ENCODE peak calls at places on chromosomes 2 and 18, in eight cellular contexts. B is aorta; W is AG04449; S is SJSA1; Y is body of pancreas; C is tibial artery; D is CD4-positive, CD25-positive, alpha-beta regulatory T cell; Z is AG09309. V is an unnamed sample.

GRCh38 chr18:26085056-26085455 is 5.4 kb downstream of the SS18 start:
- DNase-seq in B (no peak), W (no peak), S (no peak), Y (no peak), C (no peak), D (no peak), Z (no peak), V (no peak)

GRCh38 chr2:201768918-201769317 is 11.8 kb downstream of the ALS2 start:
- DNase-seq in B (no peak), W (no peak), S (no peak), Y (no peak), C (no peak), D (no peak), Z (peak), V (no peak)

GRCh38 chr2:168396131-168396530 is 59.9 kb upstream of the CERS6 start:
- DNase-seq in B (no peak), W (no peak), S (no peak), Y (no peak), C (no peak), D (no peak), Z (no peak), V (no peak)

GRCh38 chr2:182330451-182331325 is 96.1 kb downstream of the PDE1A start:
- DNase-seq in B (no peak), W (no peak), S (no peak), Y (no peak), C (no peak), D (no peak), Z (no peak), V (no peak)

GRCh38 chr2:65165595-65165994 is 35.7 kb upstream of the RAB1A start:
- DNase-seq in B (no peak), W (no peak), S (no peak), Y (no peak), C (no peak), D (no peak), Z (no peak), V (no peak)

GRCh38 chr2:138306626-138307025 is 194.9 kb upstream of the SPOPL start:
- DNase-seq in B (no peak), W (no peak), S (no peak), Y (no peak), C (no peak), D (no peak), Z (no peak), V (no peak)

GRCh38 chr18:7743256-7743655 is 176.1 kb downstream of the PTPRM start:
- DNase-seq in B (no peak), W (no peak), S (no peak), Y (no peak), C (no peak), D (no peak), Z (no peak), V (no peak)

GRCh38 chr2:98819350-98819749 is 88.4 kb upstream of the MGAT4A start:
- DNase-seq in B (no peak), W (no peak), S (no peak), Y (no peak), C (no peak), D (no peak), Z (no peak), V (no peak)

GRCh38 chr2:54570925-54571694 is 115.0 kb downstream of the SPTBN1 start:
- DNase-seq in B (peak), W (no peak), S (peak), Y (no peak), C (no peak), D (peak), Z (peak), V (peak)

GRCh38 chr2:27042159-27042661 is 9.3 kb upstream of the AGBL5 start:
- DNase-seq in B (no peak), W (no peak), S (no peak), Y (peak), C (no peak), D (no peak), Z (no peak), V (no peak)

GRCh38 chr2:111209045-111209514 is 88.4 kb downstream of the BCL2L11 start:
- DNase-seq in B (no peak), W (peak), S (peak), Y (no peak), C (no peak), D (no peak), Z (peak), V (no peak)

GRCh38 chr2:113053666-113054435 is 1.2 kb upstream of the IL36B start:
- DNase-seq in B (no peak), W (no peak), S (no peak), Y (no peak), C (no peak), D (no peak), Z (no peak), V (no peak)

GRCh38 chr2:130894326-130894942 is 57.7 kb downstream of the ARHGEF4 start:
- DNase-seq in B (no peak), W (no peak), S (no peak), Y (no peak), C (no peak), D (no peak), Z (no peak), V (no peak)

GRCh38 chr2:226800941-226801784 is 1.5 kb upstream of the IRS1 start:
- DNase-seq in B (peak), W (no peak), S (no peak), Y (peak), C (peak), D (peak), Z (no peak), V (peak)

GRCh38 chr2:105438104-105438929 is 39.5 kb upstream of the FHL2 start:
- DNase-seq in B (no peak), W (no peak), S (no peak), Y (peak), C (no peak), D (no peak), Z (no peak), V (no peak)

GRCh38 chr2:38665854-38666577 is at the start of gene GALM:
- DNase-seq in B (peak), W (peak), S (peak), Y (peak), C (peak), D (peak), Z (peak), V (peak)

GRCh38 chr18:57438669-57439616 is 3.8 kb downstream of the ONECUT2 start:
- DNase-seq in B (no peak), W (no peak), S (no peak), Y (no peak), C (no peak), D (no peak), Z (no peak), V (no peak)

GRCh38 chr18:6601241-6601640 is 128.3 kb upstream of the ARHGAP28 start:
- DNase-seq in B (no peak), W (no peak), S (no peak), Y (no peak), C (no peak), D (no peak), Z (no peak), V (no peak)

GRCh38 chr2:109017017-109017416 is 28.0 kb upstream of the EDAR start:
- DNase-seq in B (no peak), W (no peak), S (no peak), Y (no peak), C (no peak), D (no peak), Z (no peak), V (no peak)

GRCh38 chr2:223865124-223865523 is 27.7 kb upstream of the AP1S3 start:
- DNase-seq in B (no peak), W (no peak), S (no peak), Y (no peak), C (no peak), D (peak), Z (no peak), V (peak)

GRCh38 chr18:74290831-74291770 is 662 bp downstream of the CYB5A start:
- DNase-seq in B (no peak), W (no peak), S (no peak), Y (peak), C (no peak), D (peak), Z (no peak), V (peak)

GRCh38 chr2:209805351-209805750 is 33.7 kb downstream of the UNC80 start:
- DNase-seq in B (no peak), W (no peak), S (no peak), Y (no peak), C (no peak), D (no peak), Z (no peak), V (no peak)

GRCh38 chr18:27064673-27065072 is 120.4 kb downstream of the CHST9 start:
- DNase-seq in B (no peak), W (no peak), S (no peak), Y (no peak), C (no peak), D (no peak), Z (no peak), V (no peak)

GRCh38 chr2:110773470-110773921 is 41.1 kb downstream of the ACOXL start:
- DNase-seq in B (peak), W (no peak), S (no peak), Y (peak), C (peak), D (no peak), Z (no peak), V (no peak)

GRCh38 chr18:73852789-73853188 is 294.8 kb downstream of the FBXO15 start:
- DNase-seq in B (no peak), W (no peak), S (no peak), Y (no peak), C (no peak), D (no peak), Z (no peak), V (no peak)

GRCh38 chr2:36655456-36655855 is 41.1 kb upstream of the VIT start:
- DNase-seq in B (no peak), W (peak), S (peak), Y (no peak), C (no peak), D (no peak), Z (peak), V (no peak)

GRCh38 chr2:72579595-72580180 is 246.1 kb downstream of the EXOC6B start:
- DNase-seq in B (no peak), W (no peak), S (no peak), Y (no peak), C (no peak), D (peak), Z (peak), V (peak)

GRCh38 chr18:61502472-61502871 is 169.2 kb downstream of the CDH20 start:
- DNase-seq in B (no peak), W (peak), S (peak), Y (peak), C (no peak), D (no peak), Z (peak), V (no peak)

GRCh38 chr2:17539596-17539992 is 902 bp upstream of the VSNL1 start:
- DNase-seq in B (no peak), W (no peak), S (peak), Y (peak), C (no peak), D (no peak), Z (no peak), V (no peak)

GRCh38 chr2:44528595-44528994 is 166.8 kb downstream of the CAMKMT start:
- DNase-seq in B (no peak), W (peak), S (peak), Y (no peak), C (no peak), D (no peak), Z (peak), V (no peak)

GRCh38 chr2:8525582-8526402 is 156.1 kb upstream of the ID2 start:
- DNase-seq in B (peak), W (no peak), S (no peak), Y (peak), C (peak), D (no peak), Z (no peak), V (no peak)

GRCh38 chr2:37472959-37473358 is 128.5 kb downstream of the QPCT start:
- DNase-seq in B (peak), W (no peak), S (peak), Y (no peak), C (peak), D (no peak), Z (no peak), V (no peak)

GRCh38 chr2:1628893-1629292 is 115.4 kb downstream of the PXDN start:
- DNase-seq in B (peak), W (no peak), S (no peak), Y (no peak), C (peak), D (no peak), Z (no peak), V (no peak)

GRCh38 chr2:19251554-19251953 is 106.9 kb downstream of the OSR1 start:
- DNase-seq in B (no peak), W (no peak), S (no peak), Y (no peak), C (no peak), D (no peak), Z (no peak), V (no peak)

DNA sequence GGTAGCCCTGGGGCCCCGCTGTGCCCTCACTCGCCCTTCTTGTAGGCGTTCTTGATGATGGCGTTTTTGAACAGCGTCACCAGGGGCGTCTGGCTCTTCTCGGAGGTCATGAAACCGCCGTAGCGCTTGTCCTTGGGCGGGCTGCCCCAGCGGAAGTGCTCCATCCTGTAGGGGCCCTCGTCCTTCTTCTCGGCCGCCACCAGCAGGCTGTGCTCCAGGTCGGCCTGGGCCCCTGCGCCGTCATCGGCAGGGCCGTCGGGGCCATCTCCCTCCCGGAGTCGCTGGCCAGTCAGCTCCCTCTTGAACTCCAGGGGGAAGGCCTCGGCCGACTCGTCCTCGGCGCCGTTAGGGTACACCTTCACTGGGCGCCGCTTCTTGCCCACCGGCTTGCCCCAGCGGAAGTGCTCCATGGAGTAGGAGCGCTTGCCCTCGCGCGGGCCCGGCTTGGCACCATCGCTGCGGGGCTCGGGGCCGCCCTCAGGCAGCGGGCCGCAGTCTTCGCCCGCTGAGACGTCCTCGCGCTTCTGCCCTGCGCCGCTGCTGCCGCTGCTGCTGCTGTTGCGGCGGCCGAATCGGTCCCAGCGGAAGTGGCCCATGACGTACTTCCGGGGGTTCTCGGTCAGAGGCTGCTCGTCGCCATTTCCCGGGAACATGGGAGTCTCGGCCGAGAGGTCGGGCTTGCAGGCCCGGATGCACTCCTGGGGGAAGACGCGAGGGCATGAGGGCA is 7.2 kb downstream of the POMC start:
- DNase-seq in B (peak), W (no peak), S (no peak), Y (peak), C (peak), D (peak), Z (no peak), V (peak)
- H3K4me3 ChIP-seq in B (peak), W (no peak), S (no peak), Y (peak), C (peak), D (peak), Z (no peak), V (peak)

DNA sequence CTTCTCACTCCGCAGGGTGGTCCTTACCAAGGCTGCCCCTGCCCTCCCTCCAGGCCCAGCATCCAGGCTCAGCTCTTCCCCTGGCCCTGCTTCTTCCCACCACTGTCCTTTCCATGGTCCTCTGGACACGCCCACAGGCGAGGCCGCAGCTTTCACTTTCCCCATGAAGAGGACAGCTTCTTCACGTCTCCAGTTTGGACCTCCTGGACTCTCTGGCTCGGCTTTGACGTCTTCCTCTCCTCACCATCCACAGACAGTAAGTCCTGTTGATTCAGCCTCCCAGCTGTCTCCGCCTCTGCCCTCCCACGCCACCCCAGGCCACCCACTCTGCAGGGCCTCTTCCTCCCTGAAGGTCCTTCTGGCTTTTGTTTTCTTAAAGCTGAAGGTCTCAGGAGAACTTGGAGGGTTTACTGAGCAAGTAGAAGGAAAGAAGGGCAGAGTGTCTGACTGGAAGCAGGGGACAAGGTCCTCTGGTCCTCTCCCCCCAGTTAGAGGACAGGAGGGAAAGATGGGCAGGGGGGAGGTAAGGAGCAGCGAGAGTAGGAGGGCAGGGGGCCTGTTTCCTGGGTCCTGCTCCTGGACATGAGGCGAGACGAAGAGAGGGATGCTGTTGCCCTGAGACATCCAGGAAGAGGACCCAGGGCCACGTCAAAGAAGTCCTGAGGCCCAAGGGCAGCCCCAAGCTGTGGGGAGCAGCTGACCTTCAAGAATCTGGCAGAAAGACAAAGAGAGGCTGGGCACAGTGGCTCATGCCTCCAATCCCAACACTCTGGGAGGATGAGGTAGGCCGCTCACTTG is 24.7 kb upstream of the NMUR1 start:
- DNase-seq in B (peak), W (no peak), S (peak), Y (no peak), C (peak), D (no peak), Z (peak), V (no peak)
- H3K4me3 ChIP-seq in B (no peak), W (no peak), S (peak), Y (no peak), C (peak), D (no peak), Z (peak), V (peak)

DNA sequence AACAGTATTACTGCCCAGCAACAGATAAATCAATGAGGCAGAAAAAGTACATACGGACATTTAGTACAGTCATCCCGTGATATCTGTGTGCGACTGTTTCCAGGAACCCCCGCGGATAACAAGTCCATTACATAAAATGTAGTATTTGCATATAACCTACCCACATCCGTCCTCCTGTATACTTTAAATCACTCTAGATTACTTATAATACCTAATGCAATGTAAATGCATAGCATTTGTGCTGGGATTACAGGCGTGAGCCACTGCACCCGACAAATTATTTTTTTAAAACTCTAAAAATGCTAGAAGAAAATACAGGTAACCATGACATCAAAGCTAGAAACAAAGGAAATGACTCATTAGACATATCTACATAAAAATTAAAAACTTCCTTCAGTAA is 91.6 kb downstream of the FAM161A start:
- DNase-seq in B (no peak), W (no peak), S (no peak), Y (no peak), C (no peak), D (peak), Z (no peak), V (no peak)
- H3K4me3 ChIP-seq in B (no peak), W (no peak), S (no peak), Y (no peak), C (no peak), D (peak), Z (no peak), V (no peak)

GRCh38 chr2:120319135-120319534 is 26.8 kb upstream of the INHBB start:
- DNase-seq in B (no peak), W (no peak), S (no peak), Y (no peak), C (no peak), D (no peak), Z (no peak), V (no peak)

GRCh38 chr2:120316528-120317179 is 29.3 kb upstream of the INHBB start:
- DNase-seq in B (no peak), W (no peak), S (no peak), Y (no peak), C (peak), D (no peak), Z (no peak), V (no peak)

GRCh38 chr2:120318626-120319025 is 27.3 kb upstream of the INHBB start:
- DNase-seq in B (no peak), W (no peak), S (no peak), Y (no peak), C (no peak), D (no peak), Z (no peak), V (no peak)

GRCh38 chr2:120317180-120317533 is 28.8 kb upstream of the INHBB start:
- DNase-seq in B (no peak), W (no peak), S (no peak), Y (no peak), C (peak), D (no peak), Z (no peak), V (no peak)

DNA sequence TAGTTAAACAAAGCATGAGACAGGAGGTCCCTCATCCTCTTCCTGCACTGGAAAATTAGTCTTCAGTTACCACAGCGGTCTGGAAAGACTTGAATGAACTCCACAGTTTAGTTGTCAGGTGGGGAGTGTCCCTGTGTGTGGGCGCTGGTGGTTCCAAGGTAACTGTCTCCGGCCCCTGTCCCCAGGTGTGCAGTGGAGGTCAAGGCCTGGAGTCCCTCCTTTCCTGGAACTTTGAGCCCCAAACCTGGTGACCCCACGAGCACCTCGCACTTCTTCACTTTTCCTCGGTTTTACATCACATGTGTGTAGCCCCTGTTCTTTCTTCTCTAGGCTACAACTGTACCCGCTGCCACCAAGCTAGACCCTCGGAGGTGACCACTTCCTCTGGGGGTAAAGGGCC is 28.0 kb upstream of the INHBB start:
- DNase-seq in B (no peak), W (no peak), S (no peak), Y (no peak), C (peak), D (no peak), Z (no peak), V (no peak)
- H3K4me3 ChIP-seq in B (no peak), W (no peak), S (no peak), Y (no peak), C (no peak), D (no peak), Z (no peak), V (no peak)

GRCh38 chr2:165793161-165793778 is 777 bp downstream of the GALNT3 start:
- DNase-seq in B (peak), W (no peak), S (no peak), Y (peak), C (no peak), D (no peak), Z (no peak), V (no peak)

GRCh38 chr2:165796129-165796528 is 2.1 kb upstream of the GALNT3 start:
- DNase-seq in B (no peak), W (no peak), S (no peak), Y (no peak), C (no peak), D (no peak), Z (no peak), V (no peak)

GRCh38 chr2:165795011-165795410 is 964 bp upstream of the GALNT3 start:
- DNase-seq in B (no peak), W (no peak), S (no peak), Y (no peak), C (no peak), D (no peak), Z (no peak), V (no peak)

GRCh38 chr2:165793779-165794519 is at the start of gene GALNT3:
- DNase-seq in B (peak), W (no peak), S (no peak), Y (peak), C (no peak), D (peak), Z (no peak), V (peak)

DNA sequence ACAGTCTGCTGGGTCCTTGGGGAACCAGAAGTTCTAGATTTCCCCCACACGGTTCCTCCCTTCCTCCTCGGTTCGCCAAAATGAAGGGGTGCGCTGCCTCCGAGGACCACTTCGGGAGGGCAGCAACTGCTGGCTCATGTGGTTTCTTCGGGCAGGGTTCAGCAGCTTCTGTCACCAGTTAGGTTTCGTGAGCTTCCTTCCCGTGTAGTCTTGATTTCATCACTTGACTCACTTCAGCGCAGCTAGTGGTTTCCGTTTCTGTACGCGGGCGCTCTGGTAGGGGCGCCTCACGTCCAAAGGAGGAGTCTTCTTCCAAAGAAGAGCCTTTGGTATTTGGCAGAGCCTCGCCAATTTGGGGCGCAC is 454 bp upstream of the GALNT3 start:
- DNase-seq in B (peak), W (no peak), S (peak), Y (peak), C (no peak), D (peak), Z (no peak), V (peak)
- H3K4me3 ChIP-seq in B (peak), W (peak), S (peak), Y (peak), C (peak), D (peak), Z (peak), V (peak)